ENCODE peak calls at places on chromosomes 1 and 21, in seven cellular contexts. L, Z, D, F, H, A and U are unnamed samples.

GRCh38 chr1:220748091-220748934 is at the start of gene MTARC2:
- DNase-seq in L (peak), Z (peak), D (peak), F (peak), H (peak), A (peak), U (peak)

GRCh38 chr1:89692601-89693503 is 59.9 kb downstream of the LRRC8C start:
- DNase-seq in L (no peak), Z (peak), D (no peak), F (peak), H (no peak), A (no peak), U (no peak)

GRCh38 chr21:30434033-30434631 is 4.1 kb downstream of the KRTAP13-4 start:
- DNase-seq in L (peak), Z (no peak), D (peak), F (no peak), H (peak), A (peak), U (peak)

GRCh38 chr1:193406901-193407300 is 220.5 kb upstream of the B3GALT2 start:
- DNase-seq in L (peak), Z (peak), D (no peak), F (peak), H (no peak), A (peak), U (no peak)

GRCh38 chr21:39908265-39908923 is 41.2 kb downstream of the PCP4 start:
- DNase-seq in L (peak), Z (no peak), D (peak), F (no peak), H (peak), A (no peak), U (no peak)

GRCh38 chr1:43366179-43366578 is 1.6 kb downstream of the ELOVL1 start:
- DNase-seq in L (peak), Z (no peak), D (peak), F (no peak), H (peak), A (no peak), U (peak)

GRCh38 chr1:151479462-151479861 is 20.2 kb upstream of the POGZ start:
- DNase-seq in L (no peak), Z (no peak), D (no peak), F (no peak), H (no peak), A (no peak), U (no peak)

GRCh38 chr1:44377925-44378784 is 23.1 kb upstream of the ERI3 start:
- DNase-seq in L (peak), Z (peak), D (peak), F (peak), H (peak), A (peak), U (peak)

GRCh38 chr21:34704119-34704518 is 35.3 kb downstream of the CLIC6 start:
- DNase-seq in L (peak), Z (peak), D (no peak), F (no peak), H (no peak), A (no peak), U (no peak)

GRCh38 chr21:37220433-37220980 is 46.6 kb downstream of the VPS26C start:
- DNase-seq in L (peak), Z (peak), D (no peak), F (no peak), H (no peak), A (no peak), U (no peak)

GRCh38 chr1:26700711-26701110 is 4.9 kb downstream of the ARID1A start:
- DNase-seq in L (peak), Z (peak), D (no peak), F (no peak), H (no peak), A (no peak), U (no peak)

GRCh38 chr21:45353200-45353599 is 51.8 kb upstream of the COL18A1 start:
- DNase-seq in L (no peak), Z (no peak), D (no peak), F (peak), H (no peak), A (no peak), U (no peak)

GRCh38 chr1:72284398-72285073 is 2.2 kb upstream of the NEGR1 start:
- DNase-seq in L (peak), Z (peak), D (peak), F (peak), H (peak), A (peak), U (peak)

GRCh38 chr1:21121764-21122471 is 54.8 kb downstream of the EIF4G3 start:
- DNase-seq in L (no peak), Z (peak), D (no peak), F (no peak), H (no peak), A (no peak), U (no peak)

GRCh38 chr1:246300653-246301549 is 206.2 kb downstream of the SMYD3 start:
- DNase-seq in L (no peak), Z (no peak), D (no peak), F (no peak), H (no peak), A (no peak), U (no peak)

GRCh38 chr1:199010933-199011332 is 372.1 kb downstream of the PTPRC start:
- DNase-seq in L (no peak), Z (peak), D (no peak), F (peak), H (no peak), A (no peak), U (peak)

GRCh38 chr1:21249940-21250493 is 40.2 kb downstream of the ECE1 start:
- DNase-seq in L (no peak), Z (no peak), D (no peak), F (no peak), H (no peak), A (no peak), U (no peak)

GRCh38 chr1:32878637-32879041 is 7.7 kb upstream of the HPCA start:
- DNase-seq in L (no peak), Z (no peak), D (no peak), F (no peak), H (no peak), A (no peak), U (peak)

GRCh38 chr1:151619489-151620093 is 7.7 kb downstream of the SNX27 start:
- DNase-seq in L (peak), Z (peak), D (no peak), F (peak), H (no peak), A (no peak), U (no peak)

GRCh38 chr21:44998086-44998620 is 58.3 kb downstream of the SLX9 start:
- DNase-seq in L (no peak), Z (no peak), D (no peak), F (no peak), H (no peak), A (no peak), U (no peak)

GRCh38 chr1:18217398-18218043 is 109.9 kb downstream of the IGSF21 start:
- DNase-seq in L (peak), Z (peak), D (peak), F (no peak), H (peak), A (no peak), U (peak)

GRCh38 chr1:151175036-151175741 is 592 bp downstream of the TMOD4 start:
- DNase-seq in L (no peak), Z (peak), D (no peak), F (no peak), H (no peak), A (no peak), U (no peak)

GRCh38 chr1:10387611-10388386 is 11.1 kb upstream of the PGD start:
- DNase-seq in L (peak), Z (peak), D (no peak), F (peak), H (no peak), A (no peak), U (peak)

GRCh38 chr1:63640633-63641567 is 47.7 kb downstream of the PGM1 start:
- DNase-seq in L (no peak), Z (no peak), D (no peak), F (no peak), H (no peak), A (no peak), U (no peak)

GRCh38 chr1:2233997-2234761 is 6.1 kb downstream of the SKI start:
- DNase-seq in L (no peak), Z (peak), D (peak), F (peak), H (peak), A (no peak), U (peak)

DNA sequence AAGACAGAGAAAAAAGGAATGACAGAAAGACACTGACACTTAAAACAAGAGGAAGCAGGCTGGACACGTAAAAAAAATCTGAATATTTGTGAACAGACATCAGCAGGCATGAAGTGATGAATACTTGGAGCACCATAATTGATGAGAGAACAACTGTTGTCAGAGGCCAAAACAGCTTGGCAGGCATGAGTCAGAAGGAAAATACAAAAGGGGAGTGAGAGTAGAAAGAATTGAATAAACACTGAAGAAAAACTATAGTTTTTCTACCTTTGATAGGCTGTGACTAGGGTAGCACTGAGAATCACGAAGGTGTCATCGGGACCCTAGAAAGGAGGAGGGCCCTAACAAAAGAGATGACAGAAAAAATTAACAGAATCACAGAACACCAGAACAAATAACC is 21.6 kb upstream of the GUCA2A start:
- DNase-seq in L (no peak), Z (peak), D (no peak), F (peak), H (no peak), A (no peak), U (no peak)
- H3K23ac ChIP-seq in L (no peak), Z (no peak), D (no peak), F (no peak), H (no peak), A (no peak), U (no peak)

GRCh38 chr1:93592636-93592949 is 89.0 kb downstream of the BCAR3 start:
- DNase-seq in L (no peak), Z (no peak), D (no peak), F (no peak), H (no peak), A (no peak), U (no peak)
- H3K23ac ChIP-seq in L (no peak), Z (no peak), D (no peak), F (peak), H (no peak), A (no peak), U (no peak)

GRCh38 chr1:210568631-210569030 is 239.9 kb downstream of the HHAT start:
- DNase-seq in L (no peak), Z (no peak), D (no peak), F (no peak), H (no peak), A (no peak), U (no peak)
- H3K23ac ChIP-seq in L (no peak), Z (no peak), D (no peak), F (no peak), H (no peak), A (no peak), U (no peak)

GRCh38 chr1:30607723-30608122 is 115.7 kb downstream of the MATN1 start:
- DNase-seq in L (no peak), Z (no peak), D (no peak), F (no peak), H (peak), A (no peak), U (no peak)
- H3K23ac ChIP-seq in L (no peak), Z (no peak), D (no peak), F (no peak), H (no peak), A (no peak), U (no peak)

GRCh38 chr21:15172963-15173362 is 108.2 kb upstream of the NRIP1 start:
- DNase-seq in L (no peak), Z (no peak), D (no peak), F (no peak), H (no peak), A (no peak), U (no peak)
- H3K23ac ChIP-seq in L (no peak), Z (no peak), D (no peak), F (no peak), H (no peak), A (no peak), U (no peak)

DNA sequence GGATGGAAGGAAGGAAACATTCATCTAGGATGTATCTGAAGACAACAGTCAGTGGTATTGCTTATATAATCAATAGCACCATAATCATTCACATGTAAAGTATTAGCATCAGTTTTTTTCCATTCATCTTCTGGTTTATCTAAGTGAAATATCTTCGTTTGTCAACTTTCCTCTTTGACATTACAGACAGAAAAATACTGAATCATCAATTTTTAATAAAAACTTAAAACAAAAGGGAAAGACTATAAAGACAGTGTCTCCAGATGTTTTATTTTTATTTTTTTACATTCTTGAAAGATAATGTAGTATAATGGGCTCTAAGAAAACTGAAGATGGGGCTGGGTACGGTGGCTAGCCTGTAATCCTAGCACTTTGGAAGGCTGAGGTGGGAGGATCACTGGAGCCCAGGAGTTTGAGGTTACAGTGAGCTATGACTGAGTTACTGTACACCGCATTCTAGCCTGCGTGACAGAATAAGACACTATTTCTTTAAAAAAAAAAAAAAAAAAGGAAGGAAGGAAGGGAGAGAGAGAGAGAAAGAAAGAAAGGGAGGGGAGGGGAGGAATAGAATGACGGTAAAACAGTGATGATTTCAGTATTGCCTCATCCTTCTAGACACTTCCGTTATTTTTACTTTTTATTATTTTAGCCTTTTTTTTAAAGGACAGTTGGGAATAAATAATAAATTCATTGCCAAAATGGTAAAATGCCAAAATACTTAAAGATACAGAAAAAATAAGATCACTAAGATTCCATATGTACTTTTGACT is 89.5 kb downstream of the NRIP1 start:
- DNase-seq in L (no peak), Z (no peak), D (no peak), F (no peak), H (no peak), A (no peak), U (no peak)
- H3K23ac ChIP-seq in L (no peak), Z (no peak), D (no peak), F (no peak), H (no peak), A (no peak), U (no peak)

DNA sequence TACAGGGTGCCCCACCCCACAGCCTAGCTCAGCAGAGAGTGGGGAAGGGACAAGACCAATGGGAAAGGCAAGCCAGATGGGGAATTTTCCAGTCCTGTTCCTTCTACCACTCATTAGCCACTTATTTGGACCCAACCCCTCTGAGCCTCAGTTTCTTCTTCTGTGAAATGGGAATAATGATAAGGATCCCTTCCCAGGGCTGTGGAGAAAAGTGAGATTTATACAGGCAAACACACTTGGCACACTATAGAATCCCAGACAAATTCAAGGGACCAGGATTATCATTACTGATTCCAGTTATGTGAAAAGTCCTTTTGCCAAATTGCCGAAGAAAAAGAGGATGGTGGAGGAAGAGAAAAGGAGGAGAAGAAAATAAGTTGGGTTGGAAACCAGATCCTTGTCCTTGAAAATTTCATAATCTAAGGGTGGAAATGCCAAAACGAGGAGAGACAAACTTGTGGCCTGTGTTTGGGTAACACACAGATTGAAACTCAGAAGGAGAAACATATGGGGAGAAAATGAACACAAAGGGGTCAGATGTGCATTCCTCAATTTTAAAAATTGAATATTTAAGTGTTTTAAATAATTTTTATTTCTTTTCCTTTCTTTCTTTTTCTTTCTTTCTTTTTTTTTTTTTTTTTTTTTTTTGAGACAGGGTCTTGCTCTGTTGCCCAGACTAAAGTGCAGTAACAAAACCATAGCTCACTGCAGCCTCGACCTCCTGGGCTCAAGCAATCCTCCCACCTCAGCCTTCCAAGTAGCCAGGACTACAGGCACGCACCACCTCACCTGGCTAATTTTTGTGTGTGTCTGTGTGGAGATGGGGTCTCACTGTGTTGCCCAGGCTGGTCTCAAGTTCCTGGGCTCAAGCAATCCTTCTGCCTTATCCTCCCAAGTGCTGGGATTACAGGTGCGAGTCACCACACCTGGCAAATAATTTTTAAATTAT is 9.6 kb downstream of the CAPN2 start:
- DNase-seq in L (no peak), Z (no peak), D (no peak), F (no peak), H (no peak), A (no peak), U (no peak)
- H3K23ac ChIP-seq in L (no peak), Z (peak), D (no peak), F (no peak), H (no peak), A (no peak), U (no peak)

GRCh38 chr1:53499257-53500183 is 40.3 kb downstream of the DMRTB1 start:
- DNase-seq in L (no peak), Z (no peak), D (no peak), F (no peak), H (no peak), A (no peak), U (no peak)
- H3K23ac ChIP-seq in L (no peak), Z (no peak), D (no peak), F (no peak), H (no peak), A (peak), U (no peak)

GRCh38 chr1:36358514-36359084 is 27.1 kb downstream of the STK40 start:
- DNase-seq in L (no peak), Z (no peak), D (no peak), F (no peak), H (no peak), A (no peak), U (no peak)
- H3K23ac ChIP-seq in L (no peak), Z (no peak), D (no peak), F (no peak), H (no peak), A (no peak), U (no peak)

GRCh38 chr1:55636691-55637090 is 421.5 kb upstream of the USP24 start:
- DNase-seq in L (no peak), Z (peak), D (no peak), F (no peak), H (no peak), A (no peak), U (peak)

GRCh38 chr1:55632906-55633305 is 417.7 kb upstream of the USP24 start:
- DNase-seq in L (peak), Z (peak), D (no peak), F (peak), H (no peak), A (peak), U (no peak)

GRCh38 chr1:55632058-55632457 is 416.9 kb upstream of the USP24 start:
- DNase-seq in L (no peak), Z (peak), D (no peak), F (peak), H (no peak), A (no peak), U (peak)

GRCh38 chr1:55635856-55636255 is 420.7 kb upstream of the USP24 start:
- DNase-seq in L (no peak), Z (peak), D (no peak), F (no peak), H (no peak), A (no peak), U (no peak)

GRCh38 chr1:55634516-55634915 is 419.4 kb upstream of the USP24 start:
- DNase-seq in L (no peak), Z (no peak), D (no peak), F (no peak), H (no peak), A (no peak), U (no peak)
- H3K23ac ChIP-seq in L (no peak), Z (no peak), D (no peak), F (no peak), H (no peak), A (no peak), U (no peak)